ENCODE peak calls at places on chromosomes 16 and 17, in six cellular contexts. One of them, this sample, is unnamed.

GRCh38 chr17:35981246-35981645 is at the start of gene CCL16:
- DNase-seq in fibroblast of the aortic adventitia: no peak
- DNase-seq in CD4-positive, alpha-beta memory T cell: no peak
- DNase-seq in AG04450: no peak
- DNase-seq in ovary: no peak
- DNase-seq in heart right ventricle: no peak
- DNase-seq in this sample: no peak

GRCh38 chr16:51542856-51543510 is 391.9 kb upstream of the SALL1 start:
- DNase-seq in fibroblast of the aortic adventitia: peak
- DNase-seq in CD4-positive, alpha-beta memory T cell: no peak
- DNase-seq in AG04450: no peak
- DNase-seq in ovary: no peak
- DNase-seq in heart right ventricle: no peak
- DNase-seq in this sample: no peak

GRCh38 chr17:21284319-21285163 is at the start of gene MAP2K3:
- DNase-seq in fibroblast of the aortic adventitia: peak
- DNase-seq in CD4-positive, alpha-beta memory T cell: peak
- DNase-seq in AG04450: peak
- DNase-seq in ovary: peak
- DNase-seq in heart right ventricle: peak
- DNase-seq in this sample: peak

GRCh38 chr17:12958786-12959185 is 59.0 kb downstream of the ELAC2 start:
- DNase-seq in fibroblast of the aortic adventitia: no peak
- DNase-seq in CD4-positive, alpha-beta memory T cell: no peak
- DNase-seq in AG04450: no peak
- DNase-seq in ovary: no peak
- DNase-seq in heart right ventricle: no peak
- DNase-seq in this sample: no peak

GRCh38 chr16:55149622-55150021 is 174.4 kb upstream of the IRX6 start:
- DNase-seq in fibroblast of the aortic adventitia: no peak
- DNase-seq in CD4-positive, alpha-beta memory T cell: no peak
- DNase-seq in AG04450: no peak
- DNase-seq in ovary: no peak
- DNase-seq in heart right ventricle: no peak
- DNase-seq in this sample: no peak

GRCh38 chr17:2102931-2103398 is 48.1 kb downstream of the HIC1 start:
- DNase-seq in fibroblast of the aortic adventitia: peak
- DNase-seq in CD4-positive, alpha-beta memory T cell: no peak
- DNase-seq in AG04450: no peak
- DNase-seq in ovary: peak
- DNase-seq in heart right ventricle: no peak
- DNase-seq in this sample: no peak

GRCh38 chr16:82010649-82011048 is 621 bp downstream of the SDR42E1 start:
- DNase-seq in fibroblast of the aortic adventitia: no peak
- DNase-seq in CD4-positive, alpha-beta memory T cell: no peak
- DNase-seq in AG04450: no peak
- DNase-seq in ovary: no peak
- DNase-seq in heart right ventricle: no peak
- DNase-seq in this sample: no peak

GRCh38 chr16:89119161-89119621 is 25.5 kb downstream of the ACSF3 start:
- DNase-seq in fibroblast of the aortic adventitia: no peak
- DNase-seq in CD4-positive, alpha-beta memory T cell: no peak
- DNase-seq in AG04450: no peak
- DNase-seq in ovary: no peak
- DNase-seq in heart right ventricle: no peak
- DNase-seq in this sample: no peak

GRCh38 chr16:69867796-69868565 is 83.2 kb upstream of the CLEC18A start:
- DNase-seq in fibroblast of the aortic adventitia: peak
- DNase-seq in CD4-positive, alpha-beta memory T cell: no peak
- DNase-seq in AG04450: no peak
- DNase-seq in ovary: no peak
- DNase-seq in heart right ventricle: peak
- DNase-seq in this sample: no peak

GRCh38 chr17:13593757-13594156 is 8.0 kb downstream of the HS3ST3A1 start:
- DNase-seq in fibroblast of the aortic adventitia: no peak
- DNase-seq in CD4-positive, alpha-beta memory T cell: no peak
- DNase-seq in AG04450: no peak
- DNase-seq in ovary: no peak
- DNase-seq in heart right ventricle: no peak
- DNase-seq in this sample: no peak

GRCh38 chr16:87305505-87306391 is 11.4 kb downstream of the C16orf95 start:
- DNase-seq in fibroblast of the aortic adventitia: no peak
- DNase-seq in CD4-positive, alpha-beta memory T cell: no peak
- DNase-seq in AG04450: peak
- DNase-seq in ovary: no peak
- DNase-seq in heart right ventricle: no peak
- DNase-seq in this sample: no peak

GRCh38 chr17:74183411-74183810 is 20.1 kb upstream of the RPL38 start:
- DNase-seq in fibroblast of the aortic adventitia: no peak
- DNase-seq in CD4-positive, alpha-beta memory T cell: no peak
- DNase-seq in AG04450: no peak
- DNase-seq in ovary: no peak
- DNase-seq in heart right ventricle: no peak
- DNase-seq in this sample: no peak

GRCh38 chr17:57294629-57295501 is 38.5 kb downstream of the MSI2 start:
- DNase-seq in fibroblast of the aortic adventitia: no peak
- DNase-seq in CD4-positive, alpha-beta memory T cell: peak
- DNase-seq in AG04450: no peak
- DNase-seq in ovary: no peak
- DNase-seq in heart right ventricle: peak
- DNase-seq in this sample: peak

GRCh38 chr17:32276217-32276616 is 10.6 kb downstream of the RHBDL3 start:
- DNase-seq in fibroblast of the aortic adventitia: no peak
- DNase-seq in CD4-positive, alpha-beta memory T cell: no peak
- DNase-seq in AG04450: no peak
- DNase-seq in ovary: no peak
- DNase-seq in heart right ventricle: no peak
- DNase-seq in this sample: no peak

GRCh38 chr16:57567691-57568090 is 25.2 kb downstream of the ADGRG5 start:
- DNase-seq in fibroblast of the aortic adventitia: no peak
- DNase-seq in CD4-positive, alpha-beta memory T cell: no peak
- DNase-seq in AG04450: no peak
- DNase-seq in ovary: no peak
- DNase-seq in heart right ventricle: no peak
- DNase-seq in this sample: no peak

GRCh38 chr17:30225112-30225511 is 10.4 kb downstream of the SLC6A4 start:
- DNase-seq in fibroblast of the aortic adventitia: no peak
- DNase-seq in CD4-positive, alpha-beta memory T cell: no peak
- DNase-seq in AG04450: no peak
- DNase-seq in ovary: no peak
- DNase-seq in heart right ventricle: no peak
- DNase-seq in this sample: no peak

GRCh38 chr17:56604691-56605090 is 11.2 kb downstream of the NOG start:
- DNase-seq in fibroblast of the aortic adventitia: no peak
- DNase-seq in CD4-positive, alpha-beta memory T cell: no peak
- DNase-seq in AG04450: no peak
- DNase-seq in ovary: no peak
- DNase-seq in heart right ventricle: no peak
- DNase-seq in this sample: no peak

GRCh38 chr17:58667934-58668597 is 23.8 kb downstream of the TEX14 start:
- DNase-seq in fibroblast of the aortic adventitia: no peak
- DNase-seq in CD4-positive, alpha-beta memory T cell: no peak
- DNase-seq in AG04450: no peak
- DNase-seq in ovary: no peak
- DNase-seq in heart right ventricle: no peak
- DNase-seq in this sample: no peak

GRCh38 chr17:41813699-41814124 is 908 bp downstream of the FKBP10 start:
- DNase-seq in fibroblast of the aortic adventitia: no peak
- DNase-seq in CD4-positive, alpha-beta memory T cell: no peak
- DNase-seq in AG04450: no peak
- DNase-seq in ovary: no peak
- DNase-seq in heart right ventricle: no peak
- DNase-seq in this sample: no peak
- H3K4me3 ChIP-seq in fibroblast of the aortic adventitia: peak
- H3K4me3 ChIP-seq in CD4-positive, alpha-beta memory T cell: no peak
- H3K4me3 ChIP-seq in AG04450: peak
- H3K4me3 ChIP-seq in ovary: peak
- H3K4me3 ChIP-seq in heart right ventricle: peak
- H3K4me3 ChIP-seq in this sample: no peak

DNA sequence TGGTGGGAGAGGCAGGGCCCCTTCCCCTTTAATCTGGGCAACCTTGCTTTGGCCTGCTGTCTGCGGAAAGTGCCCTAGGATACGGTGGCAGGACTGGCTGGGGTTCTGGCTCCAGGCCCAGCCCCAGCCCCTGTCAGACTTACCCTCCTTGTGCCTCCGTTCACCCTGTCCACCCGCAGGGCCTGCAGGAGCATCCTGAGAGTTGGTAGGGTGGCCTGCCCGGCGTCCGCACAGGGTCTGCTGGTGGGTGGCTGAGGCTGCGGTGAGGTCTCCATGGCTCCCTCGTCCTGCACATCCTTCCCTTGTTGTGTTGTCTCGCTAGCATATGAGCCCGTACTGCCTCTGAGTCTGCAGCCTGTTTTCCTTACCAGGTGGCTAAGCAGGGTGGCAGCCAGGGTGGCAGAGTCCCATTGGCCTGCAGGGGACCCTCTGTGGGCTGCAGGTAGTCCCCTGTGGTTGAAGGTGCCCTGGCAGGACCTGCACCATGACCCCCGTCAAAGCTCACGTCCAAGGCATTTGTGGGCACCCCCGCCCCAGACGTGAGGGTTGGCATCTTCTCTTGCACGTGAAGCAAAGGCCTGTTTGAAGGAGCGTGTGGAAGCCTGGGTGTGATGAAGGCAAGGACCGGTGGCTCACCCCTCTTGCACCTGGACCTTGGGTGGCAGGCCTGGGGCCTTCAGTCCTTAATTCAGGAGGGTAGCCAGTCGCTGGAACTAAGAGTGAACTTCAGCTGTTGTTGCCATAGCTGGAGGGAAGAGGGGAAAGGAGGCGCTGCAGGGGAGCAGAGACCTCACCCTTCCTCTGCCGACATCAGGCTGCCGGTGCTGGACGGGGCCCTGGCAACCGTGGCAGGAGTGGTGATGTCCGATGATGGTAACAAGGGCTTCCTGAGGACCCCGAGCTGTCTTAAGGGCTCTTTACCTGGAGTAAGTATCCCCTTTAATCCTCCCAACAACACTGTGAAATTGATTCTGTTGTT is 293.7 kb downstream of the SEC14L1 start:
- DNase-seq in fibroblast of the aortic adventitia: no peak
- DNase-seq in CD4-positive, alpha-beta memory T cell: no peak
- DNase-seq in AG04450: no peak
- DNase-seq in ovary: no peak
- DNase-seq in heart right ventricle: no peak
- DNase-seq in this sample: no peak
- H3K4me3 ChIP-seq in fibroblast of the aortic adventitia: no peak
- H3K4me3 ChIP-seq in CD4-positive, alpha-beta memory T cell: peak
- H3K4me3 ChIP-seq in AG04450: peak
- H3K4me3 ChIP-seq in ovary: no peak
- H3K4me3 ChIP-seq in heart right ventricle: peak
- H3K4me3 ChIP-seq in this sample: no peak

DNA sequence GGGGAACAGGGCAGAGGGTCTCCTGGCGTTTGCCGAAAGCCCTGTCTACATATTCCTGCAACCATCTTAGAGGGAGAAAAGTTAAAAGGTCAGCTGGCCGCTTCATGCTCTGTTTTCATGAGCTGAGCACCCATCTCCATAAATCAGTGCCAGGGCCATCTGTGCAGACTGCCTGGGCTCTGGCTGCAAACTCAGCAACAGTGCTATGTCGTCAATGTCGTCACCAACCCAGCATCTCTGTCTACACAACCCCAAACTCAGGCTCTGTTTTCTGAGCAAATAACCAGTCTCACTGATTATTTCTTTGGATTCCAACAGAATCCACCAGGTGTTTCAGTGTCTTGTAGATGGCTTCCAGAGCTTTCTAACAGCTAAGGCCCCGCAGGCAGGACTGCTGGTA is 65.0 kb downstream of the HS3ST2 start:
- DNase-seq in fibroblast of the aortic adventitia: no peak
- DNase-seq in CD4-positive, alpha-beta memory T cell: no peak
- DNase-seq in AG04450: no peak
- DNase-seq in ovary: no peak
- DNase-seq in heart right ventricle: no peak
- DNase-seq in this sample: no peak
- H3K4me3 ChIP-seq in fibroblast of the aortic adventitia: no peak
- H3K4me3 ChIP-seq in CD4-positive, alpha-beta memory T cell: no peak
- H3K4me3 ChIP-seq in AG04450: no peak
- H3K4me3 ChIP-seq in ovary: no peak
- H3K4me3 ChIP-seq in heart right ventricle: no peak
- H3K4me3 ChIP-seq in this sample: no peak

GRCh38 chr16:67089101-67089500 is 20.6 kb upstream of the PHAF1 start:
- DNase-seq in fibroblast of the aortic adventitia: no peak
- DNase-seq in CD4-positive, alpha-beta memory T cell: no peak
- DNase-seq in AG04450: no peak
- DNase-seq in ovary: no peak
- DNase-seq in heart right ventricle: no peak
- DNase-seq in this sample: no peak

GRCh38 chr16:67093098-67093732 is 16.5 kb upstream of the PHAF1 start:
- DNase-seq in fibroblast of the aortic adventitia: no peak
- DNase-seq in CD4-positive, alpha-beta memory T cell: no peak
- DNase-seq in AG04450: no peak
- DNase-seq in ovary: no peak
- DNase-seq in heart right ventricle: no peak
- DNase-seq in this sample: no peak

GRCh38 chr16:67088551-67088950 is 21.2 kb upstream of the PHAF1 start:
- DNase-seq in fibroblast of the aortic adventitia: no peak
- DNase-seq in CD4-positive, alpha-beta memory T cell: no peak
- DNase-seq in AG04450: no peak
- DNase-seq in ovary: no peak
- DNase-seq in heart right ventricle: no peak
- DNase-seq in this sample: no peak

GRCh38 chr16:67087803-67088202 is 21.9 kb upstream of the PHAF1 start:
- DNase-seq in fibroblast of the aortic adventitia: no peak
- DNase-seq in CD4-positive, alpha-beta memory T cell: no peak
- DNase-seq in AG04450: no peak
- DNase-seq in ovary: no peak
- DNase-seq in heart right ventricle: no peak
- DNase-seq in this sample: no peak

DNA sequence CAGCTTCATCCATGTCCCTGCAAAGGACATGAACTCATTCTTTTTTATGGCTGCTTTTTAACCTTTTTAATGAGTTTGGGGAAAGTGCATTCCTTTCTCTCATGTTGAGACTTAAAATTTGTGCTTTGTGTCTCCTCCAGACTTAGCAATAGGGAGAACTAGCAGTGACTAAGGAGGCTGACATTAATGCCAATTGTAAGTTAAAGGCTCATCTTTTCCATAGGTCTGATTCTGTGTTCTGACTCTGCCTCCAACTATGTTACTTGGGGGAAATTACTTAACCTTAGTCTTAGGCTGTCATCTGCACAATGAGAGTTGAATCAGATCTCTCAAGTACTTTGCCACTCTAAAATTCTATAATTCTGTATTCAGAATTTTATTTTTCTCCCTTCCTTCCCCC is 17.5 kb upstream of the PHAF1 start:
- DNase-seq in fibroblast of the aortic adventitia: peak
- DNase-seq in CD4-positive, alpha-beta memory T cell: no peak
- DNase-seq in AG04450: no peak
- DNase-seq in ovary: no peak
- DNase-seq in heart right ventricle: no peak
- DNase-seq in this sample: no peak
- H3K4me3 ChIP-seq in fibroblast of the aortic adventitia: no peak
- H3K4me3 ChIP-seq in CD4-positive, alpha-beta memory T cell: no peak
- H3K4me3 ChIP-seq in AG04450: no peak
- H3K4me3 ChIP-seq in ovary: no peak
- H3K4me3 ChIP-seq in heart right ventricle: no peak
- H3K4me3 ChIP-seq in this sample: no peak

This sample was measured in Jurkat, Clone E6-1.